ENCODE peak calls at places on chromosomes 6 and 20, in eight cellular contexts. One of them, this sample, is unnamed.

GRCh38 chr20:58053391-58054055 is 174.9 kb downstream of the ANKRD60 start:
- DNase-seq in ovary: no peak
- DNase-seq in Peyer's patch: no peak
- DNase-seq in A549: no peak
- DNase-seq in IMR-90: no peak
- DNase-seq in tibial artery: no peak
- DNase-seq in cardiac muscle cell: no peak
- DNase-seq in GM23338: no peak
- DNase-seq in this sample: peak; percentile 47

GRCh38 chr6:39166189-39166917 is 51.4 kb upstream of the SAYSD1 start:
- DNase-seq in ovary: peak; percentile 86
- DNase-seq in Peyer's patch: peak; percentile 93
- DNase-seq in A549: peak; percentile 61
- DNase-seq in IMR-90: peak; percentile 37
- DNase-seq in tibial artery: peak; percentile 54
- DNase-seq in cardiac muscle cell: peak; percentile 66
- DNase-seq in GM23338: peak; percentile 96
- DNase-seq in this sample: no peak

GRCh38 chr20:31722388-31723281 is at the start of gene BCL2L1:
- DNase-seq in ovary: peak; percentile 80
- DNase-seq in Peyer's patch: peak; percentile 86
- DNase-seq in A549: peak; percentile 71
- DNase-seq in IMR-90: peak; percentile 82
- DNase-seq in tibial artery: peak; percentile 91
- DNase-seq in cardiac muscle cell: peak; percentile 91
- DNase-seq in GM23338: peak; percentile 96
- DNase-seq in this sample: peak; percentile 94

GRCh38 chr20:36614781-36615557 is 9.4 kb downstream of the RAB5IF start:
- DNase-seq in ovary: no peak
- DNase-seq in Peyer's patch: no peak
- DNase-seq in A549: no peak
- DNase-seq in IMR-90: no peak
- DNase-seq in tibial artery: no peak
- DNase-seq in cardiac muscle cell: no peak
- DNase-seq in GM23338: no peak
- DNase-seq in this sample: no peak

GRCh38 chr6:32703347-32703746 is 36.9 kb upstream of the HLA-DQB1 start:
- DNase-seq in ovary: no peak
- DNase-seq in Peyer's patch: no peak
- DNase-seq in A549: no peak
- DNase-seq in IMR-90: no peak
- DNase-seq in tibial artery: no peak
- DNase-seq in cardiac muscle cell: no peak
- DNase-seq in GM23338: no peak
- DNase-seq in this sample: no peak

GRCh38 chr6:33294086-33294823 is 4.5 kb downstream of the RGL2 start:
- DNase-seq in ovary: peak; percentile 19
- DNase-seq in Peyer's patch: no peak
- DNase-seq in A549: no peak
- DNase-seq in IMR-90: no peak
- DNase-seq in tibial artery: no peak
- DNase-seq in cardiac muscle cell: no peak
- DNase-seq in GM23338: no peak
- DNase-seq in this sample: no peak

GRCh38 chr20:33655164-33655563 is 7.0 kb upstream of the C20orf144 start:
- DNase-seq in ovary: no peak
- DNase-seq in Peyer's patch: no peak
- DNase-seq in A549: no peak
- DNase-seq in IMR-90: no peak
- DNase-seq in tibial artery: no peak
- DNase-seq in cardiac muscle cell: no peak
- DNase-seq in GM23338: no peak
- DNase-seq in this sample: no peak

GRCh38 chr6:168155193-168155592 is 76.2 kb upstream of the FRMD1 start:
- DNase-seq in ovary: no peak
- DNase-seq in Peyer's patch: no peak
- DNase-seq in A549: peak; percentile 20
- DNase-seq in IMR-90: peak; percentile 67
- DNase-seq in tibial artery: no peak
- DNase-seq in cardiac muscle cell: peak; percentile 42
- DNase-seq in GM23338: no peak
- DNase-seq in this sample: no peak

GRCh38 chr20:62029296-62029695 is 36.4 kb downstream of the TAF4 start:
- DNase-seq in ovary: no peak
- DNase-seq in Peyer's patch: no peak
- DNase-seq in A549: no peak
- DNase-seq in IMR-90: no peak
- DNase-seq in tibial artery: no peak
- DNase-seq in cardiac muscle cell: no peak
- DNase-seq in GM23338: no peak
- DNase-seq in this sample: no peak

GRCh38 chr20:49916146-49917002 is 1.0 kb upstream of the SPATA2 start:
- DNase-seq in ovary: no peak
- DNase-seq in Peyer's patch: peak; percentile 83
- DNase-seq in A549: peak; percentile 75
- DNase-seq in IMR-90: peak; percentile 55
- DNase-seq in tibial artery: no peak
- DNase-seq in cardiac muscle cell: no peak
- DNase-seq in GM23338: no peak
- DNase-seq in this sample: no peak

GRCh38 chr6:138287144-138287955 is 69.1 kb upstream of the PBOV1 start:
- DNase-seq in ovary: no peak
- DNase-seq in Peyer's patch: peak; percentile 80
- DNase-seq in A549: no peak
- DNase-seq in IMR-90: no peak
- DNase-seq in tibial artery: no peak
- DNase-seq in cardiac muscle cell: peak; percentile 44
- DNase-seq in GM23338: peak; percentile 78
- DNase-seq in this sample: no peak

GRCh38 chr20:728022-728944 is 40.0 kb downstream of the SLC52A3 start:
- DNase-seq in ovary: peak; percentile 49
- DNase-seq in Peyer's patch: peak; percentile 53
- DNase-seq in A549: peak; percentile 84
- DNase-seq in IMR-90: peak; percentile 18
- DNase-seq in tibial artery: no peak
- DNase-seq in cardiac muscle cell: peak; percentile 44
- DNase-seq in GM23338: peak; percentile 92
- DNase-seq in this sample: no peak

GRCh38 chr20:33811763-33812672 is 870 bp downstream of the CHMP4B start:
- DNase-seq in ovary: peak; percentile 66
- DNase-seq in Peyer's patch: peak; percentile 82
- DNase-seq in A549: peak; percentile 77
- DNase-seq in IMR-90: peak; percentile 91
- DNase-seq in tibial artery: peak; percentile 86
- DNase-seq in cardiac muscle cell: peak; percentile 78
- DNase-seq in GM23338: peak; percentile 57
- DNase-seq in this sample: peak; percentile 83

GRCh38 chr6:24126586-24127192 is 674 bp downstream of the NRSN1 start:
- DNase-seq in ovary: peak; percentile 34
- DNase-seq in Peyer's patch: no peak
- DNase-seq in A549: peak; percentile 7
- DNase-seq in IMR-90: peak; percentile 22
- DNase-seq in tibial artery: no peak
- DNase-seq in cardiac muscle cell: peak; percentile 66
- DNase-seq in GM23338: peak; percentile 95
- DNase-seq in this sample: no peak

GRCh38 chr6:134267917-134268361 is 50.0 kb downstream of the SGK1 start:
- DNase-seq in ovary: no peak
- DNase-seq in Peyer's patch: no peak
- DNase-seq in A549: no peak
- DNase-seq in IMR-90: no peak
- DNase-seq in tibial artery: no peak
- DNase-seq in cardiac muscle cell: peak; percentile 89
- DNase-seq in GM23338: peak; percentile 82
- DNase-seq in this sample: no peak

GRCh38 chr20:50274570-50275430 is 84.2 kb downstream of the CEBPB start:
- DNase-seq in ovary: no peak
- DNase-seq in Peyer's patch: peak; percentile 70
- DNase-seq in A549: no peak
- DNase-seq in IMR-90: no peak
- DNase-seq in tibial artery: peak; percentile 80
- DNase-seq in cardiac muscle cell: no peak
- DNase-seq in GM23338: no peak
- DNase-seq in this sample: no peak

GRCh38 chr6:113699239-113699638 is 157.9 kb upstream of the MARCKS start:
- DNase-seq in ovary: no peak
- DNase-seq in Peyer's patch: no peak
- DNase-seq in A549: no peak
- DNase-seq in IMR-90: no peak
- DNase-seq in tibial artery: no peak
- DNase-seq in cardiac muscle cell: no peak
- DNase-seq in GM23338: no peak
- DNase-seq in this sample: no peak

DNA sequence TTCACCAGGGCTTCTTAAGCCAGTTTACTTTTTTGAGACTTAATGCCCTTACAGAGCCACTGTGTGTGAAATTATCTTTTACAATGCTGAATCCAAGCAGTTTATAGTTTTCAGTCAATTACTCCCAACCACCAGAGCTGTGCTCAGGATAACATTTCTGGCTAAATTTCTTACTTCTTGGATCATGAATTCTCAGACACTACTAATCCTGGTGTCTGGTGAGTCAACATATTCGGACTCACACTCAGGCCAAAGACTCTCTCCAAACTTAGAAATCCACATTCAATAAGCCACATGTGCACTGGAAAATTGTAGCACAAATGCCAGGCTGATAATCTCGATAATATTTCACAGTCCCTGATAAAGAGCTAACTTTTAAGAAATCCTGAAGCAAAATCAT is 49.0 kb downstream of the PTPRT start:
- DNase-seq in ovary: no peak
- DNase-seq in Peyer's patch: no peak
- DNase-seq in A549: no peak
- DNase-seq in IMR-90: no peak
- DNase-seq in tibial artery: no peak
- DNase-seq in cardiac muscle cell: no peak
- DNase-seq in GM23338: no peak
- DNase-seq in this sample: no peak
- TF ChIP-seq CTCF in ovary: no peak
- TF ChIP-seq CTCF in Peyer's patch: no peak
- TF ChIP-seq CTCF in A549: no peak
- TF ChIP-seq CTCF in IMR-90: no peak
- TF ChIP-seq CTCF in tibial artery: no peak
- TF ChIP-seq CTCF in cardiac muscle cell: no peak
- TF ChIP-seq CTCF in GM23338: no peak
- TF ChIP-seq CTCF in this sample: no peak

DNA sequence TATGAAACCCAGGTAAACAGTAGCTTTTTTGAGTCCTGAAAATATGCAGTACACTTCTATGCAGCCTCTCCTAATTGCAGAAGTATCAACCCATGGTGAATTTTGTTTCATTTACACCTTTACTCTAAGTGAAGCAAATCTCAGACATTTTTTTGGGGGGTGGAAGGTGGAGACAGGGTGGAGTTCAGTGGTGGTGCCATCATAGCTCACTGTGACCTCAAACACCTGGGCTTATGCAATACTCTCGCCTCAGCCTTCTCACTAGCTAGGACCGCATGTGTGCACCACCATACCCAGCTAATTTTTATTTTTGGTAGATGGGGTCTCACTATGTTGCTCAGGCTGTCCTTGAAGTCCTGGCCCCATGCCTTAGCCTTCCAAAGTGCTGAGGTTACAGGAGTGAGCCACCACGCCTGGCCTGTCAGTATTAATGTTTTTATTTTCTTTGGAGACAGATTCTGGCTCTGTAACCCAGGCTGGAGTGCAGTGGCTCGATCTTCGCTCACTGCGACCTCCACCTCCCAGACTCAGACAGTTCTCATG is 80.3 kb downstream of the JARID2 start:
- DNase-seq in ovary: no peak
- DNase-seq in Peyer's patch: no peak
- DNase-seq in A549: no peak
- DNase-seq in IMR-90: no peak
- DNase-seq in tibial artery: no peak
- DNase-seq in cardiac muscle cell: no peak
- DNase-seq in GM23338: no peak
- DNase-seq in this sample: no peak
- H3K27ac ChIP-seq in ovary: no peak overlapping the region
- H3K27ac ChIP-seq in Peyer's patch: no peak overlapping the region
- H3K27ac ChIP-seq in A549: no peak overlapping the region
- H3K27ac ChIP-seq in IMR-90: no peak overlapping the region
- H3K27ac ChIP-seq in tibial artery: no peak overlapping the region
- H3K27ac ChIP-seq in cardiac muscle cell: no peak overlapping the region
- H3K27ac ChIP-seq in GM23338: no peak overlapping the region
- H3K27ac ChIP-seq in this sample: no peak overlapping the region

GRCh38 chr6:36346486-36346885 is 9.8 kb upstream of the BNIP5 start:
- DNase-seq in ovary: no peak
- DNase-seq in Peyer's patch: no peak
- DNase-seq in A549: no peak
- DNase-seq in IMR-90: no peak
- DNase-seq in tibial artery: no peak
- DNase-seq in cardiac muscle cell: no peak
- DNase-seq in GM23338: no peak
- DNase-seq in this sample: no peak
- H3K4me3 ChIP-seq in ovary: no peak overlapping the region
- H3K4me3 ChIP-seq in Peyer's patch: no peak overlapping the region
- H3K4me3 ChIP-seq in A549: no peak overlapping the region
- H3K4me3 ChIP-seq in IMR-90: no peak overlapping the region
- H3K4me3 ChIP-seq in tibial artery: no peak overlapping the region
- H3K4me3 ChIP-seq in cardiac muscle cell: no peak overlapping the region
- H3K4me3 ChIP-seq in GM23338: no peak overlapping the region
- H3K4me3 ChIP-seq in this sample: no peak overlapping the region

GRCh38 chr6:18495236-18495635 is 108.1 kb downstream of the RNF144B start:
- DNase-seq in ovary: no peak
- DNase-seq in Peyer's patch: no peak
- DNase-seq in A549: no peak
- DNase-seq in IMR-90: no peak
- DNase-seq in tibial artery: no peak
- DNase-seq in cardiac muscle cell: no peak
- DNase-seq in GM23338: no peak
- DNase-seq in this sample: no peak

GRCh38 chr6:18496462-18496861 is 109.3 kb downstream of the RNF144B start:
- DNase-seq in ovary: no peak
- DNase-seq in Peyer's patch: no peak
- DNase-seq in A549: no peak
- DNase-seq in IMR-90: peak; percentile 19
- DNase-seq in tibial artery: no peak
- DNase-seq in cardiac muscle cell: no peak
- DNase-seq in GM23338: no peak
- DNase-seq in this sample: no peak

GRCh38 chr6:18493421-18493891 is 106.3 kb downstream of the RNF144B start:
- DNase-seq in ovary: no peak
- DNase-seq in Peyer's patch: no peak
- DNase-seq in A549: peak; percentile 7
- DNase-seq in IMR-90: no peak
- DNase-seq in tibial artery: no peak
- DNase-seq in cardiac muscle cell: no peak
- DNase-seq in GM23338: no peak
- DNase-seq in this sample: no peak

GRCh38 chr6:18491303-18492090 is 104.3 kb downstream of the RNF144B start:
- DNase-seq in ovary: no peak
- DNase-seq in Peyer's patch: no peak
- DNase-seq in A549: no peak
- DNase-seq in IMR-90: no peak
- DNase-seq in tibial artery: no peak
- DNase-seq in cardiac muscle cell: no peak
- DNase-seq in GM23338: peak; percentile 38
- DNase-seq in this sample: no peak

DNA sequence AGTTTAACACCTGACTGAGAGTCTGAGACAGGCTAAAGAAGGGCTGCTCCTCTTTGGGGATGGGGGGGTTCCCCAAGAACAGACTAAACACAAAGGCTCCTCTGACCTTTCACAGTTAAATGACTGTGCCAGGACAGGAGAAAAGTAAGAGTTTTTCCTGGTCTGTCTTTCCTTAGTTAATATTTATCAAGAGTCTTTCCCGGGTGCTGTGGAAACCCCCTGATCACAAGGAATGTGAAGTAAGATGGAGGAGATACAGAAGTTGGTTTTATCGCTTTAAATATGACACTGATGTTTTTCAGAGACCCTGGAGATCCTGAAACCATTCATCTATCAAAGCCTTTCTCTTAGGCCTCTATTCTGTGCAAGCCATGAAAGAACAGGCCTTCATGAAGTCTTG is 105.8 kb downstream of the RNF144B start:
- DNase-seq in ovary: no peak
- DNase-seq in Peyer's patch: no peak
- DNase-seq in A549: no peak
- DNase-seq in IMR-90: no peak
- DNase-seq in tibial artery: no peak
- DNase-seq in cardiac muscle cell: no peak
- DNase-seq in GM23338: no peak
- DNase-seq in this sample: no peak
- TF ChIP-seq CTCF in ovary: no peak
- TF ChIP-seq CTCF in Peyer's patch: no peak
- TF ChIP-seq CTCF in A549: no peak
- TF ChIP-seq CTCF in IMR-90: no peak
- TF ChIP-seq CTCF in tibial artery: no peak
- TF ChIP-seq CTCF in cardiac muscle cell: no peak
- TF ChIP-seq CTCF in GM23338: no peak
- TF ChIP-seq CTCF in this sample: no peak